ENCODE peak calls at places on chromosome 10, in five cellular contexts. One of them, this sample, is unnamed.

GRCh38 chr10:21497177-21497807 is 28.2 kb downstream of the SKIDA1 start:
- DNase-seq in iPS DF 19.7: no peak
- DNase-seq in T-helper 9 cell: no peak
- DNase-seq in hypothalamus: peak
- DNase-seq in stimulated activated CD4-positive, alpha-beta T cell treated with anti-CD3 and anti-CD28 coated beads, Interleukin-4, amount 100 ng/mL, for 4 hours: peak
- DNase-seq in this sample: peak

GRCh38 chr10:70337201-70337651 is 45.2 kb downstream of the LRRC20 start:
- DNase-seq in iPS DF 19.7: no peak
- DNase-seq in T-helper 9 cell: no peak
- DNase-seq in hypothalamus: no peak
- DNase-seq in stimulated activated CD4-positive, alpha-beta T cell treated with anti-CD3 and anti-CD28 coated beads, Interleukin-4, amount 100 ng/mL, for 4 hours: no peak
- DNase-seq in this sample: no peak

GRCh38 chr10:16967866-16968721 is 150.9 kb upstream of the RSU1 start:
- DNase-seq in iPS DF 19.7: no peak
- DNase-seq in T-helper 9 cell: no peak
- DNase-seq in hypothalamus: no peak
- DNase-seq in stimulated activated CD4-positive, alpha-beta T cell treated with anti-CD3 and anti-CD28 coated beads, Interleukin-4, amount 100 ng/mL, for 4 hours: no peak
- DNase-seq in this sample: no peak

GRCh38 chr10:86647773-86648705 is 6.3 kb upstream of the OPN4 start:
- DNase-seq in iPS DF 19.7: no peak
- DNase-seq in T-helper 9 cell: no peak
- DNase-seq in hypothalamus: no peak
- DNase-seq in stimulated activated CD4-positive, alpha-beta T cell treated with anti-CD3 and anti-CD28 coated beads, Interleukin-4, amount 100 ng/mL, for 4 hours: no peak
- DNase-seq in this sample: no peak

GRCh38 chr10:54469587-54470323 is 331.3 kb downstream of the PCDH15 start:
- DNase-seq in iPS DF 19.7: no peak
- DNase-seq in T-helper 9 cell: no peak
- DNase-seq in hypothalamus: no peak
- DNase-seq in stimulated activated CD4-positive, alpha-beta T cell treated with anti-CD3 and anti-CD28 coated beads, Interleukin-4, amount 100 ng/mL, for 4 hours: no peak
- DNase-seq in this sample: no peak

GRCh38 chr10:97889461-97890265 is 40.0 kb downstream of the GOLGA7B start:
- DNase-seq in iPS DF 19.7: no peak
- DNase-seq in T-helper 9 cell: no peak
- DNase-seq in hypothalamus: no peak
- DNase-seq in stimulated activated CD4-positive, alpha-beta T cell treated with anti-CD3 and anti-CD28 coated beads, Interleukin-4, amount 100 ng/mL, for 4 hours: no peak
- DNase-seq in this sample: no peak

GRCh38 chr10:2929457-2929856 is 137.9 kb upstream of the PFKP start:
- DNase-seq in iPS DF 19.7: no peak
- DNase-seq in T-helper 9 cell: no peak
- DNase-seq in hypothalamus: no peak
- DNase-seq in stimulated activated CD4-positive, alpha-beta T cell treated with anti-CD3 and anti-CD28 coated beads, Interleukin-4, amount 100 ng/mL, for 4 hours: no peak
- DNase-seq in this sample: no peak

GRCh38 chr10:23065549-23065948 is 29.8 kb upstream of the MSRB2 start:
- DNase-seq in iPS DF 19.7: no peak
- DNase-seq in T-helper 9 cell: no peak
- DNase-seq in hypothalamus: peak
- DNase-seq in stimulated activated CD4-positive, alpha-beta T cell treated with anti-CD3 and anti-CD28 coated beads, Interleukin-4, amount 100 ng/mL, for 4 hours: no peak
- DNase-seq in this sample: no peak

GRCh38 chr10:69760086-69760485 is 41.6 kb upstream of the COL13A1 start:
- DNase-seq in iPS DF 19.7: no peak
- DNase-seq in T-helper 9 cell: no peak
- DNase-seq in hypothalamus: no peak
- DNase-seq in stimulated activated CD4-positive, alpha-beta T cell treated with anti-CD3 and anti-CD28 coated beads, Interleukin-4, amount 100 ng/mL, for 4 hours: no peak
- DNase-seq in this sample: no peak

GRCh38 chr10:97724341-97724941 is 10.9 kb downstream of the MARVELD1 start:
- DNase-seq in iPS DF 19.7: no peak
- DNase-seq in T-helper 9 cell: no peak
- DNase-seq in hypothalamus: no peak
- DNase-seq in stimulated activated CD4-positive, alpha-beta T cell treated with anti-CD3 and anti-CD28 coated beads, Interleukin-4, amount 100 ng/mL, for 4 hours: no peak
- DNase-seq in this sample: no peak

GRCh38 chr10:130936844-130937243 is 374.7 kb downstream of the TCERG1L start:
- DNase-seq in iPS DF 19.7: no peak
- DNase-seq in T-helper 9 cell: no peak
- DNase-seq in hypothalamus: no peak
- DNase-seq in stimulated activated CD4-positive, alpha-beta T cell treated with anti-CD3 and anti-CD28 coated beads, Interleukin-4, amount 100 ng/mL, for 4 hours: no peak
- DNase-seq in this sample: no peak

GRCh38 chr10:108064856-108065255 is 900.4 kb upstream of the SORCS1 start:
- DNase-seq in iPS DF 19.7: no peak
- DNase-seq in T-helper 9 cell: no peak
- DNase-seq in hypothalamus: no peak
- DNase-seq in stimulated activated CD4-positive, alpha-beta T cell treated with anti-CD3 and anti-CD28 coated beads, Interleukin-4, amount 100 ng/mL, for 4 hours: no peak
- DNase-seq in this sample: no peak

GRCh38 chr10:102579206-102579790 is 65.0 kb upstream of the TRIM8 start:
- DNase-seq in iPS DF 19.7: no peak
- DNase-seq in T-helper 9 cell: no peak
- DNase-seq in hypothalamus: no peak
- DNase-seq in stimulated activated CD4-positive, alpha-beta T cell treated with anti-CD3 and anti-CD28 coated beads, Interleukin-4, amount 100 ng/mL, for 4 hours: no peak
- DNase-seq in this sample: no peak

GRCh38 chr10:38008006-38008405 is 2.5 kb upstream of the ZNF33A start:
- DNase-seq in iPS DF 19.7: no peak
- DNase-seq in T-helper 9 cell: no peak
- DNase-seq in hypothalamus: no peak
- DNase-seq in stimulated activated CD4-positive, alpha-beta T cell treated with anti-CD3 and anti-CD28 coated beads, Interleukin-4, amount 100 ng/mL, for 4 hours: no peak
- DNase-seq in this sample: peak

GRCh38 chr10:72292223-72292691 is 18.5 kb downstream of the DDIT4 start:
- DNase-seq in iPS DF 19.7: no peak
- DNase-seq in T-helper 9 cell: no peak
- DNase-seq in hypothalamus: no peak
- DNase-seq in stimulated activated CD4-positive, alpha-beta T cell treated with anti-CD3 and anti-CD28 coated beads, Interleukin-4, amount 100 ng/mL, for 4 hours: peak
- DNase-seq in this sample: no peak

GRCh38 chr10:99658622-99659030 is 683 bp upstream of the ENTPD7 start:
- DNase-seq in iPS DF 19.7: no peak
- DNase-seq in T-helper 9 cell: peak
- DNase-seq in hypothalamus: no peak
- DNase-seq in stimulated activated CD4-positive, alpha-beta T cell treated with anti-CD3 and anti-CD28 coated beads, Interleukin-4, amount 100 ng/mL, for 4 hours: peak
- DNase-seq in this sample: no peak

GRCh38 chr10:63429280-63429679 is 36.5 kb downstream of the JMJD1C start:
- DNase-seq in iPS DF 19.7: no peak
- DNase-seq in T-helper 9 cell: no peak
- DNase-seq in hypothalamus: no peak
- DNase-seq in stimulated activated CD4-positive, alpha-beta T cell treated with anti-CD3 and anti-CD28 coated beads, Interleukin-4, amount 100 ng/mL, for 4 hours: no peak
- DNase-seq in this sample: no peak

GRCh38 chr10:131571845-131572244 is 260.3 kb upstream of the TCERG1L start:
- DNase-seq in iPS DF 19.7: no peak
- DNase-seq in T-helper 9 cell: no peak
- DNase-seq in hypothalamus: no peak
- DNase-seq in stimulated activated CD4-positive, alpha-beta T cell treated with anti-CD3 and anti-CD28 coated beads, Interleukin-4, amount 100 ng/mL, for 4 hours: no peak
- DNase-seq in this sample: no peak

GRCh38 chr10:12660812-12661211 is 311.5 kb downstream of the CAMK1D start:
- DNase-seq in iPS DF 19.7: no peak
- DNase-seq in T-helper 9 cell: no peak
- DNase-seq in hypothalamus: no peak
- DNase-seq in stimulated activated CD4-positive, alpha-beta T cell treated with anti-CD3 and anti-CD28 coated beads, Interleukin-4, amount 100 ng/mL, for 4 hours: no peak
- DNase-seq in this sample: no peak

GRCh38 chr10:127649642-127650041 is 87.3 kb upstream of the FOXI2 start:
- DNase-seq in iPS DF 19.7: peak
- DNase-seq in T-helper 9 cell: no peak
- DNase-seq in hypothalamus: no peak
- DNase-seq in stimulated activated CD4-positive, alpha-beta T cell treated with anti-CD3 and anti-CD28 coated beads, Interleukin-4, amount 100 ng/mL, for 4 hours: no peak
- DNase-seq in this sample: peak

GRCh38 chr10:98242823-98243222 is 25.2 kb downstream of the LOXL4 start:
- DNase-seq in iPS DF 19.7: no peak
- DNase-seq in T-helper 9 cell: no peak
- DNase-seq in hypothalamus: no peak
- DNase-seq in stimulated activated CD4-positive, alpha-beta T cell treated with anti-CD3 and anti-CD28 coated beads, Interleukin-4, amount 100 ng/mL, for 4 hours: no peak
- DNase-seq in this sample: peak

GRCh38 chr10:123746520-123746919 is 80.4 kb downstream of the GPR26 start:
- DNase-seq in iPS DF 19.7: no peak
- DNase-seq in T-helper 9 cell: no peak
- DNase-seq in hypothalamus: no peak
- DNase-seq in stimulated activated CD4-positive, alpha-beta T cell treated with anti-CD3 and anti-CD28 coated beads, Interleukin-4, amount 100 ng/mL, for 4 hours: no peak
- DNase-seq in this sample: no peak

GRCh38 chr10:80122746-80123145 is 9.8 kb upstream of the PLAC9 start:
- DNase-seq in iPS DF 19.7: no peak
- DNase-seq in T-helper 9 cell: no peak
- DNase-seq in hypothalamus: no peak
- DNase-seq in stimulated activated CD4-positive, alpha-beta T cell treated with anti-CD3 and anti-CD28 coated beads, Interleukin-4, amount 100 ng/mL, for 4 hours: no peak
- DNase-seq in this sample: no peak

This sample was measured in KBM-7.